ENCODE peak calls at places on chromosomes 3 and 15, in nine cellular contexts. P, D, Y, X, B, O, T, A and V are unnamed samples.

GRCh38 chr3:9615003-9615628 is 34.2 kb upstream of the MTMR14 start:
- DNase-seq in P (no peak), D (no peak), Y (no peak), X (no peak), B (peak), O (no peak), T (no peak), A (no peak), V (no peak)

GRCh38 chr15:58378241-58379085 is 53.3 kb upstream of the LIPC start:
- DNase-seq in P (no peak), D (peak), Y (peak), X (no peak), B (peak), O (no peak), T (no peak), A (no peak), V (no peak)

GRCh38 chr3:45479627-45480026 is 91.3 kb downstream of the LARS2 start:
- DNase-seq in P (peak), D (peak), Y (peak), X (no peak), B (peak), O (no peak), T (peak), A (no peak), V (no peak)

GRCh38 chr3:30286007-30286669 is 320.3 kb upstream of the TGFBR2 start:
- DNase-seq in P (peak), D (peak), Y (peak), X (no peak), B (peak), O (peak), T (peak), A (peak), V (peak)

GRCh38 chr15:48330855-48331795 is at the start of gene DUT:
- DNase-seq in P (no peak), D (peak), Y (peak), X (peak), B (peak), O (peak), T (peak), A (peak), V (peak)

GRCh38 chr3:20396335-20396734 is 210.3 kb upstream of the SGO1 start:
- DNase-seq in P (no peak), D (peak), Y (no peak), X (no peak), B (no peak), O (no peak), T (no peak), A (no peak), V (no peak)

GRCh38 chr15:52791776-52792175 is 1.6 kb upstream of the ONECUT1 start:
- DNase-seq in P (no peak), D (no peak), Y (no peak), X (no peak), B (no peak), O (no peak), T (no peak), A (no peak), V (no peak)

GRCh38 chr3:45976191-45977091 is 19.2 kb downstream of the FYCO1 start:
- DNase-seq in P (no peak), D (no peak), Y (no peak), X (no peak), B (no peak), O (no peak), T (no peak), A (no peak), V (no peak)

GRCh38 chr15:55402707-55403106 is 5.5 kb downstream of the CCPG1 start:
- DNase-seq in P (no peak), D (peak), Y (no peak), X (no peak), B (no peak), O (no peak), T (no peak), A (no peak), V (no peak)

GRCh38 chr3:64612082-64612860 is 75.5 kb downstream of the ADAMTS9 start:
- DNase-seq in P (peak), D (peak), Y (no peak), X (no peak), B (no peak), O (no peak), T (no peak), A (no peak), V (peak)

GRCh38 chr3:170244566-170244965 is 22.3 kb downstream of the PRKCI start:
- DNase-seq in P (no peak), D (no peak), Y (no peak), X (no peak), B (peak), O (peak), T (no peak), A (no peak), V (no peak)

GRCh38 chr15:62495670-62496328 is 330.7 kb upstream of the C2CD4B start:
- DNase-seq in P (peak), D (peak), Y (peak), X (no peak), B (peak), O (peak), T (no peak), A (peak), V (peak)

GRCh38 chr15:74655424-74655823 is 39.8 kb downstream of the CLK3 start:
- DNase-seq in P (no peak), D (peak), Y (no peak), X (no peak), B (no peak), O (no peak), T (no peak), A (no peak), V (no peak)

GRCh38 chr15:49877117-49877860 is 241.7 kb downstream of the ATP8B4 start:
- DNase-seq in P (no peak), D (peak), Y (no peak), X (no peak), B (no peak), O (no peak), T (no peak), A (no peak), V (peak)

GRCh38 chr3:127485396-127486170 is 105.0 kb downstream of the TPRA1 start:
- DNase-seq in P (no peak), D (no peak), Y (no peak), X (no peak), B (no peak), O (no peak), T (no peak), A (no peak), V (no peak)

GRCh38 chr3:13092621-13093339 is 19.6 kb upstream of the IQSEC1 start:
- DNase-seq in P (no peak), D (no peak), Y (no peak), X (no peak), B (no peak), O (no peak), T (no peak), A (peak), V (peak)

GRCh38 chr3:172107403-172107802 is 68.0 kb downstream of the FNDC3B start:
- DNase-seq in P (no peak), D (peak), Y (no peak), X (peak), B (no peak), O (no peak), T (no peak), A (no peak), V (no peak)

GRCh38 chr3:45966371-45966780 is 23.1 kb downstream of the CXCR6 start:
- DNase-seq in P (no peak), D (no peak), Y (no peak), X (no peak), B (no peak), O (no peak), T (no peak), A (no peak), V (no peak)

GRCh38 chr3:177973241-177973840 is 562.9 kb upstream of the KCNMB2 start:
- DNase-seq in P (peak), D (peak), Y (peak), X (no peak), B (peak), O (no peak), T (peak), A (no peak), V (no peak)

GRCh38 chr3:40951636-40952035 is 247.7 kb upstream of the CTNNB1 start:
- DNase-seq in P (peak), D (no peak), Y (peak), X (no peak), B (no peak), O (no peak), T (no peak), A (no peak), V (no peak)

GRCh38 chr3:38567498-38567897 is 71.4 kb downstream of the EXOG start:
- DNase-seq in P (no peak), D (no peak), Y (no peak), X (no peak), B (no peak), O (no peak), T (no peak), A (no peak), V (no peak)

GRCh38 chr3:58899159-58899952 is 150.5 kb downstream of the CFAP20DC start:
- DNase-seq in P (no peak), D (peak), Y (no peak), X (peak), B (peak), O (no peak), T (no peak), A (peak), V (peak)

GRCh38 chr3:134677196-134677986 is 26.6 kb upstream of the KY start:
- DNase-seq in P (no peak), D (no peak), Y (peak), X (peak), B (no peak), O (no peak), T (no peak), A (no peak), V (no peak)

GRCh38 chr15:86870846-86871245 is 791.2 kb downstream of the AGBL1 start:
- DNase-seq in P (no peak), D (no peak), Y (no peak), X (no peak), B (no peak), O (no peak), T (no peak), A (no peak), V (no peak)

GRCh38 chr15:40050788-40051615 is 12.0 kb upstream of the SRP14 start:
- DNase-seq in P (no peak), D (peak), Y (no peak), X (no peak), B (no peak), O (no peak), T (no peak), A (no peak), V (peak)

GRCh38 chr3:9314796-9315195 is 48.1 kb upstream of the THUMPD3 start:
- DNase-seq in P (no peak), D (no peak), Y (no peak), X (no peak), B (no peak), O (no peak), T (no peak), A (no peak), V (no peak)

GRCh38 chr3:65716372-65716771 is 322.3 kb downstream of the MAGI1 start:
- DNase-seq in P (no peak), D (no peak), Y (no peak), X (no peak), B (no peak), O (no peak), T (no peak), A (no peak), V (no peak)

GRCh38 chr15:56996746-56997470 is 78.5 kb downstream of the TCF12 start:
- DNase-seq in P (no peak), D (no peak), Y (peak), X (no peak), B (no peak), O (no peak), T (no peak), A (no peak), V (no peak)